ENCODE peak calls at places on chromosomes 1 and 21, in nine cellular contexts. H is endodermal cell, N is M059J, Y is myocyte, J is Calu3, C is DMS53, F is SK-MEL-5, O is activated gamma-delta T cell, G is amygdala. B is an unnamed sample.

GRCh38 chr1:244804841-244805240 is 30.6 kb upstream of the COX20 start:
- DNase-seq in J (no peak), G (no peak), O (no peak), C (no peak), Y (no peak), N (no peak), H (peak; percentile 11), F (no peak), B (no peak)

GRCh38 chr1:186559601-186560116 is 98.7 kb upstream of the PDC start:
- DNase-seq in J (no peak), C (no peak), H (no peak), N (peak; percentile 92), Y (no peak), F (no peak), G (no peak), O (no peak), B (no peak)

GRCh38 chr1:7402548-7402850 is 368.6 kb upstream of the VAMP3 start:
- DNase-seq in O (no peak), N (no peak), F (no peak), J (no peak), G (no peak), Y (peak; percentile 14), C (no peak), H (peak; percentile 49), B (no peak)

GRCh38 chr1:6972390-6972789 is 187.1 kb downstream of the CAMTA1 start:
- DNase-seq in J (no peak), G (no peak), C (no peak), H (no peak), Y (no peak), O (no peak), N (no peak), F (no peak), B (no peak)

GRCh38 chr1:205497351-205497750 is 7.1 kb upstream of the CDK18 start:
- DNase-seq in G (no peak), N (no peak), F (no peak), J (no peak), C (peak; percentile 64), H (no peak), Y (no peak), O (no peak), B (no peak)

GRCh38 chr1:3011127-3011526 is 10.1 kb upstream of the ACTRT2 start:
- DNase-seq in O (no peak), N (no peak), H (no peak), F (no peak), J (no peak), Y (no peak), C (no peak), G (no peak), B (no peak)

GRCh38 chr1:51520700-51521248 is 1.7 kb upstream of the EPS15 start:
- DNase-seq in J (no peak), Y (no peak), G (no peak), H (no peak), O (no peak), F (peak; percentile 55), C (no peak), N (no peak), B (no peak)

GRCh38 chr21:44618504-44618903 is 6.6 kb downstream of the KRTAP10-8 start:
- DNase-seq in H (peak; percentile 77), N (no peak), C (peak; percentile 39), G (no peak), J (no peak), F (peak; percentile 41), O (no peak), Y (no peak), B (peak; percentile 14)

GRCh38 chr21:35649186-35649585 is 411.1 kb downstream of the SETD4 start:
- DNase-seq in F (no peak), Y (peak; percentile 18), G (no peak), J (no peak), H (peak; percentile 55), O (no peak), N (peak; percentile 83), C (peak; percentile 74), B (no peak)

GRCh38 chr1:162232034-162232433 is 144.6 kb downstream of the SPATA46 start:
- DNase-seq in G (no peak), F (no peak), H (no peak), N (no peak), O (no peak), Y (no peak), J (no peak), C (no peak), B (no peak)

GRCh38 chr21:28974531-28975227 is 18.0 kb downstream of the LTN1 start:
- DNase-seq in N (peak; percentile 40), Y (peak; percentile 7), H (no peak), G (no peak), F (no peak), O (no peak), C (no peak), J (no peak), B (no peak)

GRCh38 chr1:170578356-170578755 is 46.4 kb downstream of the GORAB start:
- DNase-seq in C (no peak), G (no peak), H (no peak), J (no peak), O (no peak), N (no peak), Y (no peak), F (no peak), B (no peak)

GRCh38 chr1:212752934-212753497 is 38.6 kb downstream of the NSL1 start:
- DNase-seq in C (no peak), J (no peak), O (no peak), F (no peak), Y (no peak), N (no peak), H (no peak), G (no peak), B (no peak)

GRCh38 chr1:110112656-110113055 is 413 bp downstream of the UBL4B start:
- DNase-seq in O (no peak), Y (no peak), G (no peak), C (peak; percentile 84), H (no peak), J (no peak), F (no peak), N (no peak), B (no peak)

GRCh38 chr1:76074321-76075187 is at the start of gene ST6GALNAC3:
- DNase-seq in F (peak; percentile 75), N (peak; percentile 29), J (peak; percentile 72), H (peak; percentile 96), O (peak; percentile 35), C (peak; percentile 91), Y (no peak), G (peak; percentile 80), B (peak; percentile 56)

GRCh38 chr1:29639156-29639736 is 402.9 kb downstream of the PTPRU start:
- DNase-seq in F (no peak), O (no peak), N (peak; percentile 52), Y (no peak), H (peak; percentile 40), J (peak; percentile 61), G (no peak), C (peak; percentile 23), B (peak; percentile 48)

GRCh38 chr1:12249181-12249580 is 19.4 kb downstream of the VPS13D start:
- DNase-seq in G (no peak), O (no peak), H (no peak), F (no peak), Y (no peak), J (no peak), N (no peak), C (no peak), B (no peak)

GRCh38 chr1:201245082-201245481 is 38.2 kb upstream of the PKP1 start:
- DNase-seq in F (peak; percentile 6), H (no peak), Y (no peak), C (peak; percentile 85), N (no peak), O (no peak), G (no peak), J (no peak), B (no peak)

GRCh38 chr1:116218922-116219321 is 107.7 kb downstream of the MAB21L3 start:
- DNase-seq in Y (peak; percentile 9), C (peak; percentile 48), F (peak; percentile 37), O (no peak), G (no peak), N (peak; percentile 27), H (no peak), J (no peak), B (no peak)

GRCh38 chr1:47431534-47431933 is 6.3 kb upstream of the FOXD2 start:
- DNase-seq in G (no peak), O (no peak), Y (peak; percentile 38), C (no peak), H (peak; percentile 89), N (peak; percentile 23), F (no peak), J (no peak), B (no peak)

GRCh38 chr1:4344065-4344753 is 310.2 kb upstream of the AJAP1 start:
- DNase-seq in Y (no peak), G (no peak), C (no peak), O (no peak), F (no peak), H (no peak), J (no peak), N (no peak), B (no peak)

GRCh38 chr1:30451532-30452125 is 271.8 kb downstream of the MATN1 start:
- DNase-seq in J (no peak), Y (no peak), G (no peak), F (no peak), H (no peak), N (no peak), C (no peak), O (no peak), B (no peak)

GRCh38 chr1:185813401-185813979 is 79.3 kb downstream of the HMCN1 start:
- DNase-seq in C (peak; percentile 82), J (peak; percentile 48), N (peak; percentile 69), H (no peak), Y (peak; percentile 39), F (peak; percentile 75), G (no peak), O (no peak), B (peak; percentile 74)

GRCh38 chr1:184025242-184025675 is 12.3 kb downstream of the COLGALT2 start:
- DNase-seq in Y (peak; percentile 95), C (peak; percentile 90), H (peak; percentile 59), G (no peak), N (peak; percentile 92), J (no peak), F (no peak), O (no peak), B (no peak)

GRCh38 chr1:97145321-97145956 is 423.9 kb downstream of the PTBP2 start:
- DNase-seq in C (no peak), J (no peak), F (peak; percentile 78), O (no peak), H (no peak), N (peak; percentile 90), G (peak; percentile 30), Y (peak; percentile 61), B (no peak)

GRCh38 chr1:87329051-87329755 is 523 bp downstream of the LMO4 start:
- DNase-seq in G (peak; percentile 72), C (peak; percentile 85), F (peak; percentile 28), Y (peak; percentile 48), J (peak; percentile 37), O (no peak), H (peak; percentile 78), N (peak; percentile 58), B (peak; percentile 58)

GRCh38 chr1:158972841-158973240 is 36.9 kb upstream of the IFI16 start:
- DNase-seq in G (no peak), Y (no peak), F (peak; percentile 46), O (no peak), J (no peak), C (peak; percentile 74), N (no peak), H (peak; percentile 49), B (peak; percentile 24)

B was measured in HT-29.